ENCODE peak calls at places on chromosomes 4 and X, in six cellular contexts. V is activated CD4-positive, alpha-beta T cell treated with anti-CD3 and anti-CD28 coated beads, Interleukin-2, amount 10 ng/mL, durations not matched to agents 7 days and 5 days; Q is stimulated activated effector memory CD8-positive, alpha-beta T cell treated with anti-CD3 and anti-CD28 coated beads, Interleukin-12 subunit alpha, Interleukin-12 subunit beta, amount 100 ng/mL, for 72 hours; N is Karpas-422; Y is left lung; A is activated naive CD4-positive, alpha-beta T cell treated with anti-CD3 and anti-CD28 coated beads, Interleukin-2, amount 50 U/mL, for 72 hours. P is an unnamed sample.

GRCh38 chrX:8988456-8988855 is 45.5 kb downstream of the FAM9B start:
- DNase-seq in V (no peak), Q (no peak), N (no peak), Y (no peak), A (no peak), P (peak)

GRCh38 chr4:152937535-152938236 is 1.6 kb downstream of the FHDC1 start:
- DNase-seq in V (no peak), Q (no peak), N (no peak), Y (peak), A (peak), P (peak)

GRCh38 chr4:40837094-40837870 is 87.5 kb downstream of the NSUN7 start:
- DNase-seq in V (no peak), Q (no peak), N (no peak), Y (no peak), A (no peak), P (no peak)

GRCh38 chrX:56764153-56764974 is 35.3 kb downstream of the NBDY start:
- DNase-seq in V (peak), Q (no peak), N (peak), Y (no peak), A (peak), P (peak)

GRCh38 chrX:106168107-106168506 is at the start of gene PWWP3B:
- DNase-seq in V (no peak), Q (no peak), N (no peak), Y (peak), A (no peak), P (peak)

GRCh38 chrX:118499295-118499694 is 3.7 kb downstream of the DOCK11 start:
- DNase-seq in V (no peak), Q (no peak), N (no peak), Y (no peak), A (no peak), P (no peak)

GRCh38 chr4:20251061-20251795 is 477 bp upstream of the SLIT2 start:
- DNase-seq in V (no peak), Q (no peak), N (no peak), Y (no peak), A (no peak), P (no peak)

GRCh38 chr4:6278801-6279197 is 9.1 kb downstream of the WFS1 start:
- DNase-seq in V (peak), Q (no peak), N (no peak), Y (peak), A (no peak), P (no peak)

GRCh38 chr4:22493523-22493922 is 22.3 kb downstream of the ADGRA3 start:
- DNase-seq in V (no peak), Q (no peak), N (no peak), Y (no peak), A (no peak), P (no peak)

GRCh38 chr4:1403591-1404572 is 2.4 kb downstream of the NKX1-1 start:
- DNase-seq in V (no peak), Q (no peak), N (no peak), Y (peak), A (no peak), P (no peak)

GRCh38 chr4:38911257-38911656 is 43.7 kb downstream of the FAM114A1 start:
- DNase-seq in V (no peak), Q (no peak), N (no peak), Y (no peak), A (no peak), P (no peak)

P was measured in T47D.